ENCODE peak calls at places on chromosomes 13 and 19, in eight cellular contexts. G is neural crest cell, P is thoracic aorta, Y is WERI-Rb-1, W is heart right ventricle, A is fibroblast of lung, S is AG09319, X is tibial nerve. L is an unnamed sample.

GRCh38 chr13:79749985-79750551 is 269.1 kb downstream of the NDFIP2 start:
- DNase-seq in Y (no peak), W (peak), G (no peak), X (peak), S (peak), P (no peak), A (peak), L (peak)

GRCh38 chr19:44988896-44989563 is 12.2 kb upstream of the RELB start:
- DNase-seq in W (peak), X (peak), A (peak), Y (peak), P (no peak), G (peak), S (peak), L (peak)

GRCh38 chr13:32165791-32166190 is 134.2 kb downstream of the FRY start:
- DNase-seq in Y (no peak), X (no peak), G (no peak), P (no peak), S (no peak), A (no peak), W (peak), L (no peak)

GRCh38 chr13:33678906-33679657 is 138.9 kb upstream of the RFC3 start:
- DNase-seq in Y (no peak), W (peak), X (peak), P (peak), G (peak), A (peak), S (peak), L (no peak)

GRCh38 chr13:60094385-60095088 is 69.2 kb downstream of the DIAPH3 start:
- DNase-seq in Y (no peak), X (no peak), P (no peak), A (no peak), S (no peak), W (no peak), G (no peak), L (no peak)

GRCh38 chr13:40207110-40207478 is 459.3 kb downstream of the FOXO1 start:
- DNase-seq in X (no peak), G (no peak), W (no peak), A (no peak), P (no peak), Y (no peak), S (no peak), L (no peak)

GRCh38 chr13:26909515-26909914 is 148.9 kb upstream of the GPR12 start:
- DNase-seq in G (no peak), P (no peak), X (no peak), A (no peak), W (no peak), Y (no peak), S (no peak), L (no peak)

GRCh38 chr19:53008061-53008778 is 5.5 kb upstream of the ERVV-1 start:
- DNase-seq in X (no peak), A (no peak), Y (no peak), S (no peak), P (no peak), W (no peak), G (no peak), L (no peak)

GRCh38 chr13:99687728-99688397 is 186.6 kb downstream of the TM9SF2 start:
- DNase-seq in P (no peak), X (no peak), G (no peak), S (no peak), Y (no peak), A (peak), W (no peak), L (no peak)

GRCh38 chr13:49436890-49437289 is 7.0 kb downstream of the CAB39L start:
- DNase-seq in X (peak), P (no peak), A (peak), G (no peak), W (peak), S (peak), Y (no peak), L (no peak)

GRCh38 chr19:58033741-58034475 is at the start of gene ZSCAN1:
- DNase-seq in G (peak), W (peak), X (peak), Y (peak), A (peak), S (peak), P (no peak), L (peak)

GRCh38 chr13:109779876-109780516 is 6.4 kb downstream of the IRS2 start:
- DNase-seq in W (no peak), X (no peak), A (peak), G (no peak), S (no peak), Y (no peak), P (no peak), L (no peak)

GRCh38 chr13:66534561-66534960 is 695.6 kb downstream of the PCDH9 start:
- DNase-seq in P (no peak), Y (no peak), S (no peak), A (peak), X (no peak), W (no peak), G (no peak), L (no peak)

GRCh38 chr13:34867590-34867989 is 74.5 kb upstream of the NBEA start:
- DNase-seq in P (no peak), S (no peak), Y (no peak), A (peak), W (no peak), X (no peak), G (no peak), L (no peak)

GRCh38 chr19:50909240-50910070 is 1.7 kb downstream of the KLK4 start:
- DNase-seq in P (no peak), G (peak), X (peak), Y (peak), S (no peak), W (peak), A (no peak), L (peak)

GRCh38 chr13:106986033-106986484 is 418.1 kb upstream of the ARGLU1 start:
- DNase-seq in Y (no peak), A (peak), P (no peak), S (no peak), X (no peak), W (no peak), G (no peak), L (peak)

GRCh38 chr19:43784251-43784980 is 3.6 kb upstream of the KCNN4 start:
- DNase-seq in X (no peak), W (no peak), S (peak), A (peak), P (no peak), Y (peak), G (no peak), L (no peak)

GRCh38 chr13:27790523-27790922 is 1.8 kb upstream of the GSX1 start:
- DNase-seq in S (no peak), G (no peak), P (no peak), A (no peak), X (no peak), W (no peak), Y (no peak), L (no peak)

GRCh38 chr13:73870970-73871935 is 263.0 kb downstream of the KLF12 start:
- DNase-seq in A (peak), W (no peak), P (no peak), Y (no peak), S (peak), G (no peak), X (no peak), L (no peak)

GRCh38 chr13:40579535-40579934 is 86.9 kb downstream of the FOXO1 start:
- DNase-seq in A (no peak), P (no peak), X (no peak), Y (no peak), S (no peak), W (no peak), G (no peak), L (no peak)

GRCh38 chr13:86193281-86193680 is 394.1 kb upstream of the SLITRK6 start:
- DNase-seq in G (no peak), P (no peak), Y (no peak), X (no peak), W (no peak), S (no peak), A (no peak), L (no peak)

GRCh38 chr13:95128045-95128643 is 173.1 kb downstream of the ABCC4 start:
- DNase-seq in Y (no peak), P (no peak), G (no peak), A (peak), W (no peak), X (no peak), S (no peak), L (no peak)

GRCh38 chr19:49064029-49064629 is 489 bp downstream of the NTF4 start:
- DNase-seq in W (no peak), P (no peak), G (no peak), X (no peak), Y (no peak), A (no peak), S (no peak), L (no peak)

GRCh38 chr13:106104281-106104901 is 431.1 kb downstream of the EFNB2 start:
- DNase-seq in W (no peak), P (no peak), S (peak), X (no peak), Y (no peak), G (no peak), A (peak), L (no peak)

GRCh38 chr13:27379694-27380596 is 44.5 kb upstream of the GTF3A start:
- DNase-seq in G (peak), A (peak), X (peak), P (no peak), Y (peak), W (peak), S (no peak), L (no peak)

GRCh38 chr13:75479102-75479501 is 2.9 kb downstream of the TBC1D4 start:
- DNase-seq in S (no peak), Y (no peak), A (no peak), P (no peak), W (no peak), G (no peak), X (no peak), L (no peak)

GRCh38 chr13:38372818-38373217 is 23.2 kb downstream of the UFM1 start:
- DNase-seq in G (no peak), X (no peak), Y (no peak), P (no peak), S (no peak), W (no peak), A (no peak), L (no peak)

GRCh38 chr13:109389892-109390345 is 396.5 kb downstream of the IRS2 start:
- DNase-seq in W (no peak), S (no peak), P (no peak), G (no peak), Y (no peak), A (peak), X (no peak), L (no peak)

GRCh38 chr13:40624338-40624737 is 42.1 kb downstream of the FOXO1 start:
- DNase-seq in A (peak), P (no peak), Y (no peak), G (no peak), W (no peak), X (no peak), S (no peak), L (no peak)

GRCh38 chr19:19171821-19172532 is 1.9 kb upstream of the MEF2B start:
- DNase-seq in G (no peak), W (no peak), X (no peak), S (peak), Y (no peak), A (peak), P (no peak), L (no peak)

GRCh38 chr13:44609137-44609536 is 33.0 kb upstream of the TSC22D1 start:
- DNase-seq in G (no peak), S (no peak), A (no peak), Y (no peak), W (no peak), P (no peak), X (no peak), L (no peak)

GRCh38 chr19:18789883-18790565 is 1.1 kb downstream of the COMP start:
- DNase-seq in Y (peak), W (no peak), A (peak), P (no peak), S (no peak), G (no peak), X (no peak), L (no peak)

GRCh38 chr13:50149932-50150331 is 134.7 kb downstream of the KCNRG start:
- DNase-seq in G (no peak), W (no peak), A (no peak), Y (no peak), P (no peak), X (no peak), S (no peak), L (no peak)

GRCh38 chr19:48645652-48646191 is at the start of gene CA11:
- DNase-seq in X (no peak), A (no peak), W (no peak), G (no peak), Y (peak), S (no peak), P (no peak), L (no peak)

GRCh38 chr19:29678484-29679106 is 13.3 kb downstream of the PLEKHF1 start:
- DNase-seq in X (peak), Y (no peak), G (no peak), S (no peak), A (no peak), P (no peak), W (peak), L (no peak)

GRCh38 chr13:66926851-66927524 is 303.1 kb downstream of the PCDH9 start:
- DNase-seq in S (no peak), A (peak), G (no peak), W (no peak), P (no peak), Y (no peak), X (no peak), L (no peak)

GRCh38 chr19:13154911-13155471 is 4.8 kb downstream of the IER2 start:
- DNase-seq in A (peak), S (no peak), X (peak), Y (peak), P (no peak), W (no peak), G (peak), L (peak)

GRCh38 chr19:49664171-49665070 is 1.2 kb downstream of the IRF3 start:
- DNase-seq in A (peak), X (peak), P (peak), S (no peak), W (peak), G (peak), Y (peak), L (peak)

GRCh38 chr13:64531400-64531799 is 2698.7 kb downstream of the PCDH9 start:
- DNase-seq in S (no peak), A (no peak), P (no peak), Y (no peak), W (no peak), X (no peak), G (no peak), L (no peak)
- TF ChIP-seq CTCF in S (no peak), A (no peak), P (no peak), Y (no peak), W (no peak), X (no peak), G (no peak), L (no peak)

GRCh38 chr19:32318884-32319520 is 26.4 kb upstream of the ZNF507 start:
- DNase-seq in P (no peak), A (no peak), X (no peak), G (peak), W (no peak), S (no peak), Y (peak), L (peak)

GRCh38 chr19:32313866-32314265 is 31.5 kb upstream of the ZNF507 start:
- DNase-seq in X (no peak), Y (no peak), S (no peak), W (no peak), A (no peak), P (no peak), G (no peak), L (no peak)

GRCh38 chr19:32317045-32317444 is 28.4 kb upstream of the ZNF507 start:
- DNase-seq in A (no peak), P (no peak), S (no peak), X (no peak), Y (no peak), G (no peak), W (no peak), L (no peak)

GRCh38 chr19:32311371-32311770 is 34.0 kb upstream of the ZNF507 start:
- DNase-seq in A (no peak), G (no peak), Y (no peak), X (no peak), P (no peak), W (no peak), S (no peak), L (no peak)

DNA sequence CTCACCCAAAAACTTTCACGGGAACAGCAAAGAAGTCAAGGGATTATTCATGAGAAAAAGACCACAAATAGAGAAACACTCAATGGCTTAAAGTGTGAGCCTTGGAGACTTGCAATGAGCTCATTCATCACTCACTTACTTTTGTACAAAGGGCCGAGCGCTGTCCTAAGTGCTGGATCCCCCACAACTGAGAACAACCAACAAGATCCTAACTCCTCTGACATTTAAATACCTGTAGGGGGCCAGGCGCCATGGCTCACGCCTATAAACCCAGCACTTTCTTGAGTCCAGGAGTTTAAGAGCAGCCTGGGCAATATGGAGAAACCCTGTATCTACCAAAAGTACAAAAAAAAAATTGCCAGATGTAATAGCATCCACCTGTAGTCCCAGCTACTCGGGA is 29.4 kb upstream of the ZNF507 start:
- DNase-seq in S (no peak), W (no peak), G (no peak), A (no peak), P (no peak), Y (no peak), X (no peak), L (no peak)
- TF ChIP-seq CTCF in S (no peak), W (no peak), G (no peak), A (no peak), P (no peak), Y (no peak), X (no peak), L (no peak)

GRCh38 chr13:30135351-30135750 is 172.0 kb downstream of the KATNAL1 start:
- DNase-seq in S (no peak), G (no peak), P (no peak), Y (no peak), A (no peak), X (no peak), W (no peak), L (no peak)

GRCh38 chr13:30135868-30136267 is 171.5 kb downstream of the KATNAL1 start:
- DNase-seq in A (no peak), Y (no peak), S (no peak), W (no peak), X (no peak), G (no peak), P (no peak), L (no peak)

GRCh38 chr13:30141773-30142501 is 165.4 kb downstream of the KATNAL1 start:
- DNase-seq in S (no peak), Y (no peak), W (no peak), G (no peak), X (no peak), A (no peak), P (no peak), L (no peak)

GRCh38 chr13:30140973-30141372 is 166.4 kb downstream of the KATNAL1 start:
- DNase-seq in A (no peak), S (no peak), P (no peak), W (no peak), Y (no peak), G (no peak), X (no peak), L (no peak)

GRCh38 chr13:30138511-30138910 is 168.8 kb downstream of the KATNAL1 start:
- DNase-seq in X (no peak), P (no peak), W (no peak), Y (no peak), S (no peak), G (no peak), A (no peak), L (no peak)
- TF ChIP-seq CTCF in X (no peak), P (no peak), W (no peak), Y (no peak), S (no peak), G (no peak), A (no peak), L (no peak)

GRCh38 chr19:54388001-54388802 is 23.5 kb upstream of the LAIR1 start:
- DNase-seq in Y (peak), G (no peak), X (no peak), A (no peak), S (no peak), W (no peak), P (no peak), L (no peak)
- TF ChIP-seq CTCF in Y (no peak), G (no peak), X (no peak), A (no peak), S (no peak), W (no peak), P (no peak), L (no peak)

GRCh38 chr13:23175920-23176319 is 4.9 kb upstream of the SGCG start:
- DNase-seq in P (no peak), A (no peak), G (no peak), Y (no peak), W (no peak), S (no peak), X (no peak), L (no peak)
- TF ChIP-seq CTCF in P (peak), A (peak), G (peak), Y (no peak), W (peak), S (peak), X (peak), L (peak)

GRCh38 chr13:83780201-83780600 is 102.1 kb downstream of the SLITRK1 start:
- DNase-seq in P (no peak), W (no peak), X (no peak), G (no peak), S (no peak), A (peak), Y (peak), L (no peak)
- TF ChIP-seq CTCF in P (no peak), W (no peak), X (no peak), G (peak), S (peak), A (peak), Y (peak), L (no peak)

DNA sequence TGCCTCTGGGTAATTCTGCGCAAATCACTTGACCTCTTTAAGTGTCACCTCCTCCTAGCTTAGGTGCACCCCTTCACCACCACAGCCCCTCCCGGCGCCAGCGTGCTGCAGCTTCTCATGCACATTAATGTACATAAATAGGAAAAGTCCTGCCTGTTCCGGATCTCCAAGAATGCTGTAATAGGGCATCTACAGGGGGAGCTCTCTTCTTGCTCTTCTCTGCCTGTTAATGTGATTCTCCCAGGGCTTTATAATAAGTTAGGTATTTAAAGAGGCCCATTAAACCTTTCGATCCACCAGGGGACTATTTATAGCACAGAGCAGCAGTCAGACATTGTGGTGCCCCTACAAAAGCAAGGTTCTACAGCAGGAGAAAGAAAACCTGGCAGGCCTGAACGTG is 35.3 kb downstream of the SOX1 start:
- DNase-seq in W (no peak), A (no peak), P (no peak), S (no peak), G (no peak), X (no peak), Y (no peak), L (no peak)
- TF ChIP-seq CTCF in W (no peak), A (no peak), P (no peak), S (no peak), G (peak), X (no peak), Y (no peak), L (no peak)

GRCh38 chr19:38718747-38719543 is 25.3 kb downstream of the CAPN12 start:
- DNase-seq in S (no peak), G (no peak), Y (no peak), X (no peak), P (no peak), A (peak), W (peak), L (no peak)
- TF ChIP-seq CTCF in S (peak), G (peak), Y (peak), X (peak), P (peak), A (peak), W (peak), L (no peak)

DNA sequence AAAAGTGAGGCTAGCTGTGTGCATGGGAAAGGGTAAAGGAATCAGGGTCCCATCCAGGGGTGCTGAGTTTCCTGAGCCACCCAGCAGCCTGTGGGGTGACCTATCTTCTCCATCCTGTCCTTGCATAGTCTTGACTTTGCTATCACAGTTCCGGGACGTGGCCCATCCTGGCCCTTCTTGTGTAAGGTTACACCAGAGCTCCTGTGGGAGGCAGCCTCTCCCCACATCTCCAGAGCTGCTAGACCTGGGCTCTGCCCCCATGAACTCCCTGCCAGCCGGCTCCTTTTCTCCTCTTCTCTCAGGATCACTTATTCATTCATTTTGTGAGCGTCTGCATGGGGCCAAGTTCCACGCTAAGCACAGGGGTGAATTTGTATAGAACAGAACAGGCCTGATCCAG is 238.9 kb downstream of the TSHZ3 start:
- DNase-seq in Y (peak), P (no peak), W (no peak), S (peak), X (no peak), A (peak), G (no peak), L (no peak)
- TF ChIP-seq CTCF in Y (peak), P (no peak), W (no peak), S (peak), X (no peak), A (peak), G (no peak), L (no peak)